ENCODE peak calls at places on chromosomes 13 and 19, in seven cellular contexts. I, W, U, V, O, C and J are unnamed samples.

GRCh38 chr13:110425444-110425780 is 118.3 kb downstream of the COL4A2 start:
- DNase-seq in V (no peak), O (no peak), C (no peak), I (no peak), U (no peak), W (no peak), J (no peak)

GRCh38 chr13:90531744-90532143 is 815.7 kb upstream of the MIR17HG start:
- DNase-seq in I (no peak), O (no peak), C (no peak), V (no peak), U (no peak), W (no peak), J (no peak)

GRCh38 chr13:92463134-92463533 is 763.5 kb upstream of the GPC6 start:
- DNase-seq in I (no peak), U (no peak), C (no peak), O (no peak), V (no peak), W (no peak), J (no peak)

GRCh38 chr19:15418112-15418587 is 638 bp downstream of the AKAP8L start:
- DNase-seq in O (peak; percentile 74), C (no peak), W (no peak), U (no peak), V (no peak), I (no peak), J (no peak)

GRCh38 chr19:46206176-46206575 is 23.4 kb upstream of the IGFL1 start:
- DNase-seq in C (no peak), W (peak; percentile 84), U (no peak), O (no peak), V (no peak), I (no peak), J (no peak)

GRCh38 chr19:41697198-41697855 is 9.3 kb upstream of the CEACAM7 start:
- DNase-seq in U (no peak), V (no peak), O (no peak), I (no peak), C (no peak), W (no peak), J (no peak)

GRCh38 chr13:113941571-113942191 is 32.2 kb downstream of the C13orf46 start:
- DNase-seq in I (no peak), C (peak; percentile 0), U (no peak), O (no peak), W (peak; percentile 42), V (no peak), J (no peak)

GRCh38 chr13:33349996-33350826 is 64.7 kb upstream of the STARD13 start:
- DNase-seq in W (peak; percentile 72), C (no peak), I (peak; percentile 51), V (peak; percentile 48), U (no peak), O (peak; percentile 62), J (no peak)

GRCh38 chr13:30033681-30034447 is 183.4 kb upstream of the UBL3 start:
- DNase-seq in V (no peak), W (no peak), I (no peak), U (no peak), O (no peak), C (no peak), J (no peak)

GRCh38 chr19:34184880-34185491 is 12.7 kb downstream of the LSM14A start:
- DNase-seq in W (no peak), I (no peak), U (no peak), V (no peak), O (no peak), C (no peak), J (no peak)

GRCh38 chr19:1513492-1514294 is 874 bp upstream of the ADAMTSL5 start:
- DNase-seq in C (no peak), V (peak; percentile 39), I (peak; percentile 63), W (peak; percentile 84), O (peak; percentile 74), U (peak; percentile 68), J (no peak)

DNA sequence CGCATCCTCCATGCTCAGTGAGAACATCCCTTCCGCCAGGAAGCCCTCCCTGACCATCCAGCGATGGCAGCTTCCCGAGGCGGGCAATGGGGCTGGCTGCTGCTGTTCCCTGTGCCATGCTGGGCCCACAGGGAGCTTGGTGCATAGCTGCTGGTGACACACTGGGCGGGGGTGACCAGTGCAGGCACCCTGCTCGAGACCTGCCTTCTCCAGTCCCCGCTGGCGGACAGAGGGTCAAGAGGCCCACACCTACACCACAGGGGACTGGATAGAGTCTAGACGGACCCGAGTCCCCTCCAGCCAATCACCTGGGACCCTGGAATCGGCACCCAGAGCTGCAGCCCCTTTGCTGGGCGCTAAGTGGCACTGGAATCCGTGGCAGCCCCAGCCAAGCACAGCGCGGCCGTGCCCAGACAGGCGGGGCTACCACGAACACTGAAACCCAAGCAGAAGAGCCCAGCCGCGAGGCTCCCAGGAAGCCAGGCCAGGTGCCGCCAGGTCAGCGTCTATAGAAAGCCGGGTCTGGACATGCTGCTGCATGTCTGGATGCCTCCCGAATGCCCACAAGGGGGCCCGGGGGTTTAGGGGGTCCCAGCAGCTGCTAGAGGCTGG is 9.0 kb upstream of the TBXA2R start:
- DNase-seq in O (no peak), U (no peak), I (no peak), C (no peak), W (no peak), V (no peak), J (no peak)
- H3K4me1 ChIP-seq in O (no peaks in the 10 kb centered on the region), U (no peaks in the 10 kb centered on the region), I (no peaks in the 10 kb centered on the region), C (peaks cover 3% of the 10 kb centered on the region), W (peaks cover 7% of the 10 kb centered on the region), V (peaks cover 12% of the 10 kb centered on the region), J (no peaks in the 10 kb centered on the region)

GRCh38 chr19:56120002-56120370 is 1.1 kb downstream of the ZNF787 start:
- DNase-seq in C (no peak), V (no peak), I (no peak), O (no peak), W (no peak), U (no peak), J (no peak)
- H3K4me1 ChIP-seq in C (peaks cover 20% of the 10 kb centered on the region), V (peaks cover 27% of the 10 kb centered on the region), I (peaks cover 16% of the 10 kb centered on the region), O (peaks cover 4% of the 10 kb centered on the region), W (peaks cover 40% of the 10 kb centered on the region), U (peaks cover 19% of the 10 kb centered on the region), J (peaks cover 1% of the 10 kb centered on the region)

GRCh38 chr19:55654833-55655647 is at the start of gene U2AF2:
- DNase-seq in W (peak; percentile 99), C (peak; percentile 79), U (peak; percentile 97), V (peak; percentile 96), I (peak; percentile 93), O (peak; percentile 97), J (no peak)

GRCh38 chr19:55652311-55653078 is 2.3 kb upstream of the U2AF2 start:
- DNase-seq in V (no peak), I (peak; percentile 82), W (peak; percentile 75), C (no peak), U (no peak), O (no peak), J (no peak)

GRCh38 chr19:55655648-55656040 is 809 bp downstream of the U2AF2 start:
- DNase-seq in U (no peak), W (no peak), O (no peak), V (no peak), C (no peak), I (no peak), J (no peak)

GRCh38 chr19:55653651-55654322 is 1.0 kb upstream of the U2AF2 start:
- DNase-seq in U (peak; percentile 100), V (peak; percentile 96), O (peak; percentile 98), I (peak; percentile 97), W (peak; percentile 99), C (peak; percentile 91), J (peak; percentile 88)

GRCh38 chr19:55654323-55654832 is 457 bp upstream of the U2AF2 start:
- DNase-seq in O (peak; percentile 100), V (peak; percentile 99), C (peak; percentile 97), U (no peak), I (peak; percentile 100), W (peak; percentile 100), J (peak; percentile 98)
- H3K4me1 ChIP-seq in O (peaks cover 11% of the 10 kb centered on the region), V (peaks cover 29% of the 10 kb centered on the region), C (peaks cover 37% of the 10 kb centered on the region), U (peaks cover 45% of the 10 kb centered on the region), I (peaks cover 27% of the 10 kb centered on the region), W (peaks cover 40% of the 10 kb centered on the region), J (peaks cover 1% of the 10 kb centered on the region)

DNA sequence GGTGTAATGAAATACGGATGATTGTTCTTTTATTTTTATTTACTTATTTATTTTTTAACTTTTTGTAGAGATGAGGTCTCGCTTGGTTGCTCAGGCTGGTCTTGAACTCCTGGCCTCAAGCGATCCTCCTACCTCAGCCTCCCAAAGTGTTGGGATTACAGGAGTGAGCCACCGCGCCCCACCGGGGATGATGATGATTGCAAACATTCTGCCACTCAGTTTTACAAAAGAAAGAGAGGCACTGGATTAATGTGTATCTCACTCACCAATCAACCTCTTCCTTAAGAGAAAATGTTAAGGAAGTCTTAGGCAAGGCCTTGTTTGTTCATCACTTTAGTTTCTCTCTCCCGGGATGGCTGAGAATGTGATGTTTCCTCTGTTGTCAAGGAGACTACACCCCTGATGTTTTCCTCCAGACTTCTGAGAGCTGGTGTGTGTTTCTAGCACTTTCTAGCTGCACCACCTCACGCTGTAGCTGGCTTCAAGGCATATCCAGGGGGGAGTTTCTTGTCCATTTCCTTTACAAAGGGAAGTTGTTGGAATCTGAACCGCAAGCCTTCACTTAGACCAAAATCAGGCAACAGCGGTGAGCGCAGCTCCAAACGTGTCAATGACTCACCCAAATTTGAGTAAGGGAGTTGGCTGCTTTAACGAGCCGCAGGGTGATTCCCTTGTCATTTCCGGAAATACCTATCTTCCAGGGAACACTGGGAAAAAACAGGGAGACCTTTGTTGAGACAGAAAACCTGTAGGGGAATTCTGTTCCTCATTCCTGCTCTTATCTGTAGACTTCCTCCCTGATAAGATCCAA is 2.3 kb downstream of the LDLR start:
- DNase-seq in I (peak; percentile 56), W (peak; percentile 59), V (peak; percentile 61), U (peak; percentile 72), O (peak; percentile 56), C (peak; percentile 57), J (no peak)
- H3K4me1 ChIP-seq in I (peaks cover 48% of the 10 kb centered on the region), W (peaks cover 17% of the 10 kb centered on the region), V (peaks cover 19% of the 10 kb centered on the region), U (peaks cover 65% of the 10 kb centered on the region), O (peaks cover 24% of the 10 kb centered on the region), C (peaks cover 22% of the 10 kb centered on the region), J (no peaks in the 10 kb centered on the region)